ENCODE peak calls at places on chromosomes 12 and 14, in eight cellular contexts. One of them, this sample, is unnamed.
A peak's percentile ranks its signal among the peaks of the same experiment; 100 is the strongest.

GRCh38 chr12:100826323-100826722 is 31.7 kb downstream of the ANO4 start:
- DNase-seq in GM23248: peak; percentile 77
- DNase-seq in AG04450: peak; percentile 21
- DNase-seq in upper lobe of right lung: peak; percentile 64
- DNase-seq in CD8-positive, alpha-beta T cell: no peak
- DNase-seq in right cardiac atrium: peak; percentile 75
- DNase-seq in brain microvascular endothelial cell: peak; percentile 36
- DNase-seq in IMR-90: peak; percentile 58
- DNase-seq in this sample: no peak

GRCh38 chr14:36505193-36505815 is 14.7 kb downstream of the NKX2-1 start:
- DNase-seq in GM23248: no peak
- DNase-seq in upper lobe of right lung: peak; percentile 86
- DNase-seq in IMR-90: no peak
- DNase-seq in AG04450: no peak
- DNase-seq in right cardiac atrium: no peak
- DNase-seq in CD8-positive, alpha-beta T cell: no peak
- DNase-seq in brain microvascular endothelial cell: no peak
- DNase-seq in this sample: no peak

GRCh38 chr12:98402081-98402480 is 113.3 kb upstream of the TMPO start:
- DNase-seq in CD8-positive, alpha-beta T cell: no peak
- DNase-seq in upper lobe of right lung: no peak
- DNase-seq in IMR-90: peak; percentile 29
- DNase-seq in AG04450: no peak
- DNase-seq in right cardiac atrium: no peak
- DNase-seq in brain microvascular endothelial cell: no peak
- DNase-seq in GM23248: no peak
- DNase-seq in this sample: no peak

GRCh38 chr12:58563621-58564020 is 356.7 kb downstream of the LRIG3 start:
- DNase-seq in IMR-90: peak; percentile 25
- DNase-seq in CD8-positive, alpha-beta T cell: no peak
- DNase-seq in GM23248: no peak
- DNase-seq in AG04450: no peak
- DNase-seq in right cardiac atrium: no peak
- DNase-seq in brain microvascular endothelial cell: no peak
- DNase-seq in upper lobe of right lung: no peak
- DNase-seq in this sample: no peak

GRCh38 chr12:93624595-93625294 is 52.3 kb downstream of the SOCS2 start:
- DNase-seq in upper lobe of right lung: no peak
- DNase-seq in GM23248: peak; percentile 97
- DNase-seq in AG04450: peak; percentile 83
- DNase-seq in right cardiac atrium: no peak
- DNase-seq in brain microvascular endothelial cell: peak; percentile 89
- DNase-seq in IMR-90: peak; percentile 98
- DNase-seq in CD8-positive, alpha-beta T cell: no peak
- DNase-seq in this sample: no peak

GRCh38 chr14:103840016-103840415 is 7.4 kb downstream of the PPP1R13B start:
- DNase-seq in CD8-positive, alpha-beta T cell: no peak
- DNase-seq in brain microvascular endothelial cell: no peak
- DNase-seq in AG04450: no peak
- DNase-seq in GM23248: no peak
- DNase-seq in right cardiac atrium: no peak
- DNase-seq in IMR-90: no peak
- DNase-seq in upper lobe of right lung: no peak
- DNase-seq in this sample: no peak

GRCh38 chr14:22657861-22658260 is 13.7 kb upstream of the OR6J1 start:
- DNase-seq in brain microvascular endothelial cell: peak; percentile 38
- DNase-seq in upper lobe of right lung: no peak
- DNase-seq in AG04450: no peak
- DNase-seq in GM23248: peak; percentile 62
- DNase-seq in IMR-90: peak; percentile 49
- DNase-seq in CD8-positive, alpha-beta T cell: no peak
- DNase-seq in right cardiac atrium: no peak
- DNase-seq in this sample: no peak

GRCh38 chr14:50225067-50225973 is 6.1 kb downstream of the SOS2 start:
- DNase-seq in upper lobe of right lung: no peak
- DNase-seq in IMR-90: peak; percentile 87
- DNase-seq in right cardiac atrium: no peak
- DNase-seq in CD8-positive, alpha-beta T cell: no peak
- DNase-seq in brain microvascular endothelial cell: peak; percentile 82
- DNase-seq in GM23248: peak; percentile 91
- DNase-seq in AG04450: peak; percentile 36
- DNase-seq in this sample: no peak

GRCh38 chr12:22415342-22416309 is 81.1 kb upstream of the ST8SIA1 start:
- DNase-seq in upper lobe of right lung: no peak
- DNase-seq in right cardiac atrium: no peak
- DNase-seq in CD8-positive, alpha-beta T cell: no peak
- DNase-seq in AG04450: no peak
- DNase-seq in IMR-90: no peak
- DNase-seq in brain microvascular endothelial cell: no peak
- DNase-seq in GM23248: peak; percentile 2
- DNase-seq in this sample: no peak

GRCh38 chr12:125262866-125263265 is 197.6 kb downstream of the AACS start:
- DNase-seq in right cardiac atrium: no peak
- DNase-seq in GM23248: no peak
- DNase-seq in IMR-90: no peak
- DNase-seq in upper lobe of right lung: no peak
- DNase-seq in AG04450: no peak
- DNase-seq in CD8-positive, alpha-beta T cell: no peak
- DNase-seq in brain microvascular endothelial cell: no peak
- DNase-seq in this sample: no peak

GRCh38 chr12:93812616-93813015 is 135.4 kb downstream of the CRADD start:
- DNase-seq in brain microvascular endothelial cell: no peak
- DNase-seq in right cardiac atrium: no peak
- DNase-seq in CD8-positive, alpha-beta T cell: no peak
- DNase-seq in AG04450: no peak
- DNase-seq in upper lobe of right lung: no peak
- DNase-seq in GM23248: peak; percentile 53
- DNase-seq in IMR-90: no peak
- DNase-seq in this sample: no peak

GRCh38 chr12:6542209-6543009 is 8.1 kb downstream of the GAPDH start:
- DNase-seq in upper lobe of right lung: no peak
- DNase-seq in AG04450: no peak
- DNase-seq in CD8-positive, alpha-beta T cell: no peak
- DNase-seq in brain microvascular endothelial cell: no peak
- DNase-seq in GM23248: no peak
- DNase-seq in IMR-90: no peak
- DNase-seq in right cardiac atrium: no peak
- DNase-seq in this sample: no peak

GRCh38 chr14:32047791-32048190 is 29.3 kb upstream of the ARHGAP5 start:
- DNase-seq in CD8-positive, alpha-beta T cell: no peak
- DNase-seq in upper lobe of right lung: no peak
- DNase-seq in AG04450: no peak
- DNase-seq in right cardiac atrium: no peak
- DNase-seq in GM23248: peak; percentile 31
- DNase-seq in IMR-90: no peak
- DNase-seq in brain microvascular endothelial cell: no peak
- DNase-seq in this sample: no peak

GRCh38 chr12:27382126-27382795 is 49.6 kb downstream of the BMAL2 start:
- DNase-seq in brain microvascular endothelial cell: no peak
- DNase-seq in IMR-90: no peak
- DNase-seq in upper lobe of right lung: no peak
- DNase-seq in CD8-positive, alpha-beta T cell: no peak
- DNase-seq in GM23248: no peak
- DNase-seq in right cardiac atrium: no peak
- DNase-seq in AG04450: no peak
- DNase-seq in this sample: no peak

GRCh38 chr12:46260913-46261476 is 7.8 kb downstream of the SLC38A1 start:
- DNase-seq in brain microvascular endothelial cell: no peak
- DNase-seq in upper lobe of right lung: no peak
- DNase-seq in IMR-90: no peak
- DNase-seq in GM23248: peak; percentile 1
- DNase-seq in CD8-positive, alpha-beta T cell: no peak
- DNase-seq in right cardiac atrium: no peak
- DNase-seq in AG04450: no peak
- DNase-seq in this sample: no peak

GRCh38 chr14:92792885-92793284 is 1.2 kb upstream of the GOLGA5 start:
- DNase-seq in AG04450: no peak
- DNase-seq in right cardiac atrium: no peak
- DNase-seq in IMR-90: no peak
- DNase-seq in GM23248: peak; percentile 40
- DNase-seq in upper lobe of right lung: no peak
- DNase-seq in CD8-positive, alpha-beta T cell: no peak
- DNase-seq in brain microvascular endothelial cell: no peak
- DNase-seq in this sample: no peak

GRCh38 chr14:94472842-94473241 is 3.2 kb downstream of the SERPINA9 start:
- DNase-seq in GM23248: no peak
- DNase-seq in AG04450: no peak
- DNase-seq in IMR-90: no peak
- DNase-seq in right cardiac atrium: no peak
- DNase-seq in brain microvascular endothelial cell: no peak
- DNase-seq in CD8-positive, alpha-beta T cell: no peak
- DNase-seq in upper lobe of right lung: no peak
- DNase-seq in this sample: no peak

GRCh38 chr14:94473666-94474410 is 2.2 kb downstream of the SERPINA9 start:
- DNase-seq in GM23248: no peak
- DNase-seq in CD8-positive, alpha-beta T cell: no peak
- DNase-seq in AG04450: no peak
- DNase-seq in right cardiac atrium: no peak
- DNase-seq in brain microvascular endothelial cell: no peak
- DNase-seq in IMR-90: no peak
- DNase-seq in upper lobe of right lung: no peak
- DNase-seq in this sample: no peak

GRCh38 chr14:94478420-94478819 is 2.4 kb upstream of the SERPINA9 start:
- DNase-seq in brain microvascular endothelial cell: no peak
- DNase-seq in right cardiac atrium: no peak
- DNase-seq in GM23248: peak; percentile 23
- DNase-seq in AG04450: no peak
- DNase-seq in CD8-positive, alpha-beta T cell: no peak
- DNase-seq in IMR-90: no peak
- DNase-seq in upper lobe of right lung: no peak
- DNase-seq in this sample: no peak

GRCh38 chr14:94474581-94475031 is 1.4 kb downstream of the SERPINA9 start:
- DNase-seq in AG04450: no peak
- DNase-seq in CD8-positive, alpha-beta T cell: no peak
- DNase-seq in upper lobe of right lung: no peak
- DNase-seq in brain microvascular endothelial cell: peak; percentile 68
- DNase-seq in IMR-90: peak; percentile 25
- DNase-seq in GM23248: peak; percentile 12
- DNase-seq in right cardiac atrium: no peak
- DNase-seq in this sample: peak; percentile 31

DNA sequence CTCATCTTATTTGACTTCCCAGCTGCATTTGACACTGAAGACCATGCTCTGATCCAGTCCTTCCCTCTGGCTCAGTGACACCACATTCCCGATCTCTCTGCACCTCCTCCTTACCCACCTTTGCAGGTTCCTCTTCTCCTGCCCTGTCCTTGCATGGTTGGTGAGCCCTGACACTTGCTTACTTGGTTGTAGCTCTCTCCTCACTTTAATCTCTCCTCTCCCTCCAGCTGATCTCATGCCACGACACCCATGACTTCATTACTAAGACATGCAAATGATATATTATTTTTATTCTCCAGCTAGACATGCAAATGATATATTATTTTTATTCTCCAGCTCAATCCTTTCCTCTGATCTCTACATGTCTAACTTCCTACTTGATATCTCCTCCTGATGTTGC is at the start of gene SERPINA9:
- DNase-seq in brain microvascular endothelial cell: no peak
- DNase-seq in right cardiac atrium: no peak
- DNase-seq in GM23248: peak; percentile 10
- DNase-seq in upper lobe of right lung: no peak
- DNase-seq in CD8-positive, alpha-beta T cell: no peak
- DNase-seq in IMR-90: no peak
- DNase-seq in AG04450: no peak
- DNase-seq in this sample: no peak
- H3K27ac ChIP-seq in brain microvascular endothelial cell: no peak within 1 kb of the TSS
- H3K27ac ChIP-seq in right cardiac atrium: no peak within 1 kb of the TSS
- H3K27ac ChIP-seq in GM23248: no peak within 1 kb of the TSS
- H3K27ac ChIP-seq in upper lobe of right lung: no peak within 1 kb of the TSS
- H3K27ac ChIP-seq in CD8-positive, alpha-beta T cell: no peak within 1 kb of the TSS
- H3K27ac ChIP-seq in IMR-90: no peak within 1 kb of the TSS
- H3K27ac ChIP-seq in AG04450: no peak within 1 kb of the TSS
- H3K27ac ChIP-seq in this sample: no peak within 1 kb of the TSS

DNA sequence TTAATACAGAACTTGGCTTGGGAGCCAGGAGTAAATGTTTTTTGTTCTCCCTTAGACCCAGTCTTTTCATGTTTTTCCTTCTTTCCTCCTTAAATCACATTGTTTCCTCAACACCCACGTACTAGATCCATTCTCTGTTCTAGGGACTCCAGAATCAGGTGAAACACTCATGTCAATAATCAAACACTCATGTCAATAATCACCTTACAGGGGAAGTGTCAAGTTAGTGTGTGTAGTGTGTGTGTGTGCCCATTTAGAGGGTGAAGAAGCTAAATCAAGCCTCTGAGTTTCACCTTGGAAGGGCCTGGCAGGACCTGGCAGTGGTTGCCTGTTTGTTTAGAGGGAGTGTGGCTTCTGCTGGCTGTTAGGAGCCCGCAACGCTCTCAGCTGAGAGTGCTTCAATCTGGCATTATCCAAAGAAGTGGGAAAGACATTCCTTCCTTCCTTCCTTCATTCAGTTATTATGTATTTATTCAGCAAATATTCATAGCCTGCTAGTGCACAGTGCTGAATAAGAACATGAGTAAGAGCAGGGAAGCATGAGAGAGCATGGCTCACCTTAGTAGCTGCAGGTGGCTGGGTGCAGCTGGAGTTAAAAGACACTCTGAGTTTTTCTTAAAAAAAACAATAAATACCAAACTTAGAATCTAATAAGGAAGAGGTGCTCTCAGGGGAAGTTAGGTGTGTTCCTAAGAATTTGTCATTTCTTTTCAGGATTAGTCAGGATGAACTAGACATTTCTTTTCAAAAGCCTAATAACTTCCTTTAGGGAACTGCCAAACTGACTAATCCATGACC is 17.6 kb upstream of the EID3 start:
- DNase-seq in IMR-90: peak; percentile 70
- DNase-seq in CD8-positive, alpha-beta T cell: no peak
- DNase-seq in GM23248: no peak
- DNase-seq in brain microvascular endothelial cell: no peak
- DNase-seq in upper lobe of right lung: peak; percentile 72
- DNase-seq in AG04450: no peak
- DNase-seq in right cardiac atrium: no peak
- DNase-seq in this sample: no peak
- H3K4me3 ChIP-seq in IMR-90: no peak overlapping the region
- H3K4me3 ChIP-seq in CD8-positive, alpha-beta T cell: no peak overlapping the region
- H3K4me3 ChIP-seq in GM23248: peak overlapping the region; percentile 96
- H3K4me3 ChIP-seq in brain microvascular endothelial cell: no peak overlapping the region
- H3K4me3 ChIP-seq in upper lobe of right lung: peak overlapping the region; percentile 92
- H3K4me3 ChIP-seq in AG04450: peak overlapping the region; percentile 92
- H3K4me3 ChIP-seq in right cardiac atrium: peak overlapping the region; percentile 59
- H3K4me3 ChIP-seq in this sample: no peak overlapping the region

DNA sequence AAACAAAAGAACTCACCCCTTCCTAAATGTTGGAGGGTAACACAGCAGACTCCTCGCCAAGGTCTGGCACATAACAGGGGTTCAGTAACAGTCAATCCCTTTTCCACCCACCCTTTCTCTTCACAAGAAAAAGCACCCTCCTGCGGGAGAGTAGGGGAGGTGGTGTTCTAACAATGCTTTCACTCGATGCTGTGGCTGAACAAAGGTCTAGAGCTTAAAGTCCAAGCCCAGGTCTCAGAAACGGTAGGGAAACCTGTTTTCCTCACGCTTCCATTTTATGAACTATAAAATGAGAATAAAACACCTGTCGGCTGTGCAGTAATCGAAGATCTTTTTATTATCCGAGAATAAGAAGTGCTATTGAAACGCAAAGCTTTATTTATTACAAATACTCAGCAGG is 20.9 kb upstream of the CACNA2D4 start:
- DNase-seq in IMR-90: no peak
- DNase-seq in GM23248: no peak
- DNase-seq in CD8-positive, alpha-beta T cell: no peak
- DNase-seq in AG04450: no peak
- DNase-seq in brain microvascular endothelial cell: no peak
- DNase-seq in right cardiac atrium: no peak
- DNase-seq in upper lobe of right lung: no peak
- DNase-seq in this sample: no peak
- H3K27ac ChIP-seq in IMR-90: no peak overlapping the region
- H3K27ac ChIP-seq in GM23248: no peak overlapping the region
- H3K27ac ChIP-seq in CD8-positive, alpha-beta T cell: no peak overlapping the region
- H3K27ac ChIP-seq in AG04450: no peak overlapping the region
- H3K27ac ChIP-seq in brain microvascular endothelial cell: no peak overlapping the region
- H3K27ac ChIP-seq in right cardiac atrium: no peak overlapping the region
- H3K27ac ChIP-seq in upper lobe of right lung: no peak overlapping the region
- H3K27ac ChIP-seq in this sample: no peak overlapping the region

GRCh38 chr14:61476105-61476736 is 154.8 kb downstream of the PRKCH start:
- DNase-seq in IMR-90: no peak
- DNase-seq in AG04450: no peak
- DNase-seq in brain microvascular endothelial cell: no peak
- DNase-seq in right cardiac atrium: no peak
- DNase-seq in GM23248: peak; percentile 9
- DNase-seq in CD8-positive, alpha-beta T cell: no peak
- DNase-seq in upper lobe of right lung: no peak
- DNase-seq in this sample: no peak
- H3K4me3 ChIP-seq in IMR-90: no peak overlapping the region
- H3K4me3 ChIP-seq in AG04450: no peak overlapping the region
- H3K4me3 ChIP-seq in brain microvascular endothelial cell: no peak overlapping the region
- H3K4me3 ChIP-seq in right cardiac atrium: no peak overlapping the region
- H3K4me3 ChIP-seq in GM23248: no peak overlapping the region
- H3K4me3 ChIP-seq in CD8-positive, alpha-beta T cell: peak overlapping the region; percentile 1
- H3K4me3 ChIP-seq in upper lobe of right lung: no peak overlapping the region
- H3K4me3 ChIP-seq in this sample: no peak overlapping the region